ENCODE peak calls at places on chromosome 1, in nine cellular contexts. W is T47D, X is RPMI8226, V is T-helper 17 cell, T is AG04450, D is posterior vena cava, K is left ventricle myocardium superior, I is HEK293T, G is ecto neural progenitor cell. L is an unnamed sample.

GRCh38 chr1:114462341-114462740 is 48.7 kb downstream of the TRIM33 start:
- DNase-seq in K (no peak), G (no peak), W (no peak), X (no peak), I (no peak), T (no peak), V (no peak), D (no peak), L (no peak)

GRCh38 chr1:27967106-27967883 is 7.5 kb downstream of the XKR8 start:
- DNase-seq in T (no peak), W (no peak), K (no peak), G (no peak), V (no peak), X (no peak), I (no peak), D (peak), L (no peak)

GRCh38 chr1:24418898-24419628 is 3.5 kb downstream of the NIPAL3 start:
- DNase-seq in V (no peak), D (no peak), X (no peak), G (no peak), W (peak), I (no peak), K (peak), T (no peak), L (no peak)

GRCh38 chr1:108041360-108042143 is 76.6 kb upstream of the VAV3 start:
- DNase-seq in X (no peak), G (no peak), W (no peak), K (no peak), D (no peak), T (no peak), I (no peak), V (no peak), L (no peak)

GRCh38 chr1:19374926-19375325 is 62.8 kb downstream of the SLC66A1 start:
- DNase-seq in I (no peak), X (no peak), T (no peak), W (no peak), V (no peak), K (no peak), D (no peak), G (no peak), L (no peak)

GRCh38 chr1:6554907-6555778 is at the start of gene TAS1R1:
- DNase-seq in V (no peak), I (no peak), X (no peak), D (no peak), W (no peak), G (no peak), K (peak), T (no peak), L (no peak)

GRCh38 chr1:232553050-232553754 is 76.7 kb downstream of the SIPA1L2 start:
- DNase-seq in X (peak), K (peak), W (no peak), V (no peak), T (no peak), D (no peak), I (no peak), G (no peak), L (no peak)

GRCh38 chr1:119554188-119554587 is 47.2 kb downstream of the HSD3B1 start:
- DNase-seq in K (peak), G (no peak), X (peak), V (no peak), W (no peak), T (peak), I (no peak), D (no peak), L (no peak)

GRCh38 chr1:67708606-67709005 is 23.6 kb downstream of the GADD45A start:
- DNase-seq in I (no peak), D (no peak), T (no peak), W (no peak), V (no peak), G (no peak), X (peak), K (no peak), L (no peak)

GRCh38 chr1:207289756-207290155 is 31.7 kb upstream of the CD55 start:
- DNase-seq in G (no peak), D (no peak), T (no peak), I (no peak), V (no peak), W (no peak), K (no peak), X (no peak), L (no peak)

L was measured in D721Med.